ENCODE peak calls at places on chromosomes 1 and 21, in four cellular contexts. Z, W, Q and O are unnamed samples.

GRCh38 chr1:19619697-19620384 is 24.3 kb upstream of the NBL1 start:
- ATAC-seq in Q (no peak), W (no peak), Z (no peak), O (no peak)

GRCh38 chr1:42739753-42740700 is at the start of gene CLDN19:
- ATAC-seq in Q (no peak), W (no peak), Z (no peak), O (no peak)

GRCh38 chr1:101259744-101260148 is 22.9 kb downstream of the S1PR1 start:
- ATAC-seq in W (no peak), Z (peak), Q (peak), O (no peak)

GRCh38 chr1:113396585-113396984 is 6.3 kb downstream of the MAGI3 start:
- ATAC-seq in Z (no peak), W (no peak), Q (no peak), O (no peak)

GRCh38 chr1:31110846-31111245 is 45.3 kb upstream of the PUM1 start:
- ATAC-seq in W (no peak), Q (no peak), Z (no peak), O (no peak)

GRCh38 chr1:157162345-157162744 is 24.1 kb upstream of the ETV3 start:
- ATAC-seq in Q (no peak), Z (no peak), W (no peak), O (no peak)

GRCh38 chr1:25671929-25672328 is 55.3 kb downstream of the MAN1C1 start:
- ATAC-seq in Q (no peak), Z (no peak), W (no peak), O (no peak)

GRCh38 chr1:233075045-233075444 is 124.6 kb downstream of the NTPCR start:
- ATAC-seq in W (no peak), Q (no peak), Z (no peak), O (no peak)

GRCh38 chr1:13723810-13724209 is 23.8 kb downstream of the PRDM2 start:
- ATAC-seq in Q (peak), Z (peak), W (no peak), O (no peak)

GRCh38 chr1:198915327-198916231 is 276.7 kb downstream of the PTPRC start:
- ATAC-seq in Q (no peak), Z (no peak), W (no peak), O (no peak)

GRCh38 chr21:35197191-35197590 is 148.1 kb upstream of the RUNX1 start:
- ATAC-seq in Z (no peak), Q (no peak), W (no peak), O (no peak)

GRCh38 chr1:173134800-173135199 is 72.3 kb downstream of the TNFSF4 start:
- ATAC-seq in Q (no peak), W (no peak), Z (no peak), O (peak)